ENCODE peak calls at places on chromosome 1, in seven cellular contexts. M is cardiac muscle cell, Y is kidney, R is fibroblast of lung, N is transverse colon, G is epithelial cell of proximal tubule, T is HFF-Myc. P is an unnamed sample.

GRCh38 chr1:85816606-85817005 is 108.4 kb upstream of the ZNHIT6 start:
- DNase-seq in M (no peak), Y (no peak), R (no peak), N (no peak), G (no peak), T (no peak), P (no peak)

GRCh38 chr1:201751872-201752271 is 77.1 kb upstream of the IPO9 start:
- DNase-seq in M (peak; percentile 61), Y (no peak), R (peak; percentile 67), N (no peak), G (peak; percentile 50), T (peak; percentile 55), P (peak; percentile 98)

GRCh38 chr1:58779837-58780585 is 3.8 kb downstream of the JUN start:
- DNase-seq in M (peak; percentile 25), Y (no peak), R (peak; percentile 84), N (peak; percentile 77), G (peak; percentile 76), T (no peak), P (no peak)

GRCh38 chr1:120179420-120180348 is 3.4 kb upstream of the SEC22B start:
- DNase-seq in M (peak; percentile 17), Y (peak; percentile 57), R (peak; percentile 93), N (peak; percentile 8), G (peak; percentile 10), T (peak; percentile 47), P (peak; percentile 66)

GRCh38 chr1:156019946-156020292 is 832 bp downstream of the SSR2 start:
- DNase-seq in M (no peak), Y (no peak), R (no peak), N (no peak), G (no peak), T (no peak), P (no peak)

GRCh38 chr1:33007190-33008050 is 29.3 kb downstream of the AK2 start:
- DNase-seq in M (peak; percentile 69), Y (no peak), R (peak; percentile 90), N (peak; percentile 28), G (no peak), T (peak; percentile 75), P (peak; percentile 24)

GRCh38 chr1:244548558-244549115 is 87.6 kb downstream of the CATSPERE start:
- DNase-seq in M (no peak), Y (no peak), R (no peak), N (no peak), G (no peak), T (no peak), P (no peak)

GRCh38 chr1:246583056-246583440 is 16.8 kb downstream of the CNST start:
- DNase-seq in M (no peak), Y (no peak), R (no peak), N (no peak), G (no peak), T (no peak), P (no peak)

GRCh38 chr1:39892611-39893595 is 8.8 kb downstream of the MYCL start:
- DNase-seq in M (peak; percentile 72), Y (no peak), R (peak; percentile 40), N (no peak), G (peak; percentile 56), T (no peak), P (peak; percentile 97)

GRCh38 chr1:162716123-162716522 is 74.4 kb upstream of the HSD17B7 start:
- DNase-seq in M (no peak), Y (no peak), R (no peak), N (no peak), G (no peak), T (no peak), P (no peak)

GRCh38 chr1:176033879-176034278 is 173.2 kb downstream of the COP1 start:
- DNase-seq in M (no peak), Y (no peak), R (peak; percentile 54), N (no peak), G (no peak), T (peak; percentile 5), P (no peak)

GRCh38 chr1:46969014-46969619 is 27.8 kb upstream of the CYP4A11 start:
- DNase-seq in M (no peak), Y (no peak), R (no peak), N (no peak), G (no peak), T (no peak), P (no peak)

GRCh38 chr1:97094257-97094972 is 372.8 kb downstream of the PTBP2 start:
- DNase-seq in M (no peak), Y (no peak), R (peak; percentile 59), N (no peak), G (no peak), T (peak; percentile 19), P (no peak)

GRCh38 chr1:225442156-225442555 is 14.3 kb upstream of the LBR start:
- DNase-seq in M (no peak), Y (no peak), R (no peak), N (no peak), G (no peak), T (no peak), P (no peak)

GRCh38 chr1:25802915-25803314 is 2.9 kb downstream of the SELENON start:
- DNase-seq in M (no peak), Y (no peak), R (no peak), N (no peak), G (no peak), T (no peak), P (no peak)

GRCh38 chr1:67372136-67372535 is 58.1 kb downstream of the SERBP1 start:
- DNase-seq in M (no peak), Y (no peak), R (peak; percentile 21), N (no peak), G (no peak), T (peak; percentile 37), P (no peak)

GRCh38 chr1:95286479-95286878 is 52.5 kb downstream of the RWDD3 start:
- DNase-seq in M (no peak), Y (no peak), R (no peak), N (no peak), G (no peak), T (no peak), P (no peak)

GRCh38 chr1:244386595-244386994 is 65.1 kb downstream of the ADSS2 start:
- DNase-seq in M (no peak), Y (no peak), R (no peak), N (no peak), G (no peak), T (no peak), P (no peak)

GRCh38 chr1:94921977-94922376 is 4.9 kb downstream of the CNN3 start:
- DNase-seq in M (no peak), Y (no peak), R (no peak), N (no peak), G (no peak), T (no peak), P (no peak)

GRCh38 chr1:44283524-44284173 is 70.4 kb downstream of the DMAP1 start:
- DNase-seq in M (no peak), Y (no peak), R (no peak), N (no peak), G (no peak), T (no peak), P (no peak)

GRCh38 chr1:30809514-30810263 is 52.1 kb upstream of the LAPTM5 start:
- DNase-seq in M (peak; percentile 85), Y (no peak), R (peak; percentile 97), N (no peak), G (no peak), T (peak; percentile 72), P (no peak)

GRCh38 chr1:65939187-65939586 is 146.5 kb downstream of the PDE4B start:
- DNase-seq in M (no peak), Y (no peak), R (no peak), N (no peak), G (no peak), T (no peak), P (no peak)

GRCh38 chr1:18149113-18149641 is 41.6 kb downstream of the IGSF21 start:
- DNase-seq in M (no peak), Y (no peak), R (no peak), N (no peak), G (peak; percentile 10), T (no peak), P (no peak)

GRCh38 chr1:61423643-61424042 is 301.3 kb downstream of the TM2D1 start:
- DNase-seq in M (no peak), Y (no peak), R (no peak), N (no peak), G (no peak), T (no peak), P (no peak)
- H3K4me3 ChIP-seq in M (no peak overlapping the region), Y (no peak overlapping the region), R (no peak overlapping the region), N (no peak overlapping the region), G (no peak overlapping the region), T (no peak overlapping the region), P (no peak overlapping the region)

GRCh38 chr1:64038965-64039926 is 164.2 kb upstream of the UBE2U start:
- DNase-seq in M (peak; percentile 25), Y (no peak), R (peak; percentile 100), N (no peak), G (peak; percentile 84), T (peak; percentile 97), P (peak; percentile 19)

GRCh38 chr1:64043976-64044375 is 159.4 kb upstream of the UBE2U start:
- DNase-seq in M (no peak), Y (no peak), R (peak; percentile 91), N (no peak), G (no peak), T (no peak), P (no peak)

GRCh38 chr1:64042331-64043100 is 160.9 kb upstream of the UBE2U start:
- DNase-seq in M (no peak), Y (no peak), R (peak; percentile 100), N (no peak), G (peak; percentile 83), T (peak; percentile 76), P (no peak)

GRCh38 chr1:64043328-64043727 is 160.1 kb upstream of the UBE2U start:
- DNase-seq in M (no peak), Y (no peak), R (peak; percentile 69), N (no peak), G (no peak), T (no peak), P (no peak)

GRCh38 chr1:64041366-64042131 is 161.9 kb upstream of the UBE2U start:
- DNase-seq in M (no peak), Y (no peak), R (no peak), N (no peak), G (no peak), T (no peak), P (no peak)
- H3K4me3 ChIP-seq in M (no peak overlapping the region), Y (no peak overlapping the region), R (no peak overlapping the region), N (no peak overlapping the region), G (no peak overlapping the region), T (no peak overlapping the region), P (no peak overlapping the region)

DNA sequence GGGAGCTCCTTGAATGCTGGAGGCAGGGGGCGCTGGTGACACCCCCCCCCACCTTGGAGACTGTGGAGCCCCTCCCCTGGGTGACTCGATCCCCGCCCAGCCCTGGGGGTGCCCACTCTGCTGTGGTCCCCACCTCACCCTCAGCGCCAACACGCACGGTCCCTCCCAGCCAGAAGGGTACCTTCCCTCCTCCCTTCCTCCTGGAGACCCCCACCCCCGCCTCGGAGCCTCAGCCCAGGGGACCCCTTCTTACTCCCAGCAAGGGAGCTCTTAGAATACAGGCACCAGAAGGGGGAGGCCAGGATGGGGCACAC is 5.6 kb downstream of the PLEKHG5 start:
- DNase-seq in M (no peak), Y (no peak), R (no peak), N (no peak), G (no peak), T (no peak), P (no peak)
- H3K4me3 ChIP-seq in M (peak overlapping the region; percentile 32), Y (no peak overlapping the region), R (no peak overlapping the region), N (peak overlapping the region; percentile 57), G (peak overlapping the region; percentile 41), T (peak overlapping the region; percentile 50), P (no peak overlapping the region)

DNA sequence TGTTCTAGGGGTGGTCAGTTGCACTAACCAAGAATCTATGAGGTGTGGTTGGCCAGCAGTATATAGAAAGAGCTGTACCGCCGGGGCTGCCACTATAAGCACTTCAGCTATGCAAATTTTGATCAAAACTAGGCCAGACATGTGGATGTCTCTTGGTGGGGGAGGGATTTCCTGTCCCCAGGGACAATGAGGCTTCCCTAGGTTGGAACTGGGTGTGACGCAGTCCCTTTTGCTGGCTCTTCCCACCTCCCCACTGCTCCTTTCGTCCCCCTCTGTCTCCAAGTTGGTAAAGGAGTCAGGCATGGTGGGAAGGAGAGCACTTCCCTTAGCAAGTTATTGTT is 13.6 kb downstream of the SDCCAG8 start:
- DNase-seq in M (no peak), Y (no peak), R (no peak), N (no peak), G (no peak), T (no peak), P (no peak)
- H3K4me3 ChIP-seq in M (no peak overlapping the region), Y (no peak overlapping the region), R (no peak overlapping the region), N (no peak overlapping the region), G (no peak overlapping the region), T (no peak overlapping the region), P (no peak overlapping the region)